ENCODE peak calls at places on chromosome 6, in seven cellular contexts. One of them, this sample, is unnamed.

GRCh38 chr6:147949981-147950622 is 392.5 kb upstream of the SASH1 start:
- DNase-seq in NCI-H446: no peak
- DNase-seq in HuH-7.5: no peak
- DNase-seq in DMS79: no peak
- DNase-seq in iris pigment epithelial cell: peak; percentile 69
- DNase-seq in hypothalamus: no peak
- DNase-seq in stimulated activated CD4-positive, alpha-beta T cell treated with anti-CD3 and anti-CD28 coated beads, Interleukin-15, amount 100 ng/mL, for 1 hour: no peak
- DNase-seq in this sample: peak; percentile 26

GRCh38 chr6:149078383-149078782 is 239.1 kb upstream of the TAB2 start:
- DNase-seq in DMS79: no peak
- DNase-seq in hypothalamus: no peak
- DNase-seq in HuH-7.5: no peak
- DNase-seq in iris pigment epithelial cell: no peak
- DNase-seq in NCI-H446: no peak
- DNase-seq in stimulated activated CD4-positive, alpha-beta T cell treated with anti-CD3 and anti-CD28 coated beads, Interleukin-15, amount 100 ng/mL, for 1 hour: no peak
- DNase-seq in this sample: no peak

GRCh38 chr6:34128045-34128444 is 17.8 kb downstream of the GRM4 start:
- DNase-seq in NCI-H446: no peak
- DNase-seq in DMS79: no peak
- DNase-seq in stimulated activated CD4-positive, alpha-beta T cell treated with anti-CD3 and anti-CD28 coated beads, Interleukin-15, amount 100 ng/mL, for 1 hour: no peak
- DNase-seq in HuH-7.5: no peak
- DNase-seq in iris pigment epithelial cell: no peak
- DNase-seq in hypothalamus: no peak
- DNase-seq in this sample: no peak

GRCh38 chr6:53916804-53917463 is 122.1 kb downstream of the LRRC1 start:
- DNase-seq in DMS79: no peak
- DNase-seq in stimulated activated CD4-positive, alpha-beta T cell treated with anti-CD3 and anti-CD28 coated beads, Interleukin-15, amount 100 ng/mL, for 1 hour: no peak
- DNase-seq in NCI-H446: no peak
- DNase-seq in hypothalamus: peak; percentile 10
- DNase-seq in iris pigment epithelial cell: no peak
- DNase-seq in HuH-7.5: no peak
- DNase-seq in this sample: no peak

GRCh38 chr6:29964553-29964903 is 22.2 kb downstream of the HLA-A start:
- DNase-seq in stimulated activated CD4-positive, alpha-beta T cell treated with anti-CD3 and anti-CD28 coated beads, Interleukin-15, amount 100 ng/mL, for 1 hour: no peak
- DNase-seq in HuH-7.5: no peak
- DNase-seq in DMS79: no peak
- DNase-seq in iris pigment epithelial cell: no peak
- DNase-seq in hypothalamus: no peak
- DNase-seq in NCI-H446: peak; percentile 12
- DNase-seq in this sample: no peak

GRCh38 chr6:36788768-36789167 is 50.5 kb downstream of the CPNE5 start:
- DNase-seq in hypothalamus: no peak
- DNase-seq in DMS79: no peak
- DNase-seq in iris pigment epithelial cell: no peak
- DNase-seq in NCI-H446: no peak
- DNase-seq in HuH-7.5: no peak
- DNase-seq in stimulated activated CD4-positive, alpha-beta T cell treated with anti-CD3 and anti-CD28 coated beads, Interleukin-15, amount 100 ng/mL, for 1 hour: no peak
- DNase-seq in this sample: no peak

GRCh38 chr6:104887350-104887749 is 27.6 kb upstream of the HACE1 start:
- DNase-seq in iris pigment epithelial cell: peak; percentile 24
- DNase-seq in HuH-7.5: peak; percentile 15
- DNase-seq in DMS79: no peak
- DNase-seq in stimulated activated CD4-positive, alpha-beta T cell treated with anti-CD3 and anti-CD28 coated beads, Interleukin-15, amount 100 ng/mL, for 1 hour: no peak
- DNase-seq in hypothalamus: no peak
- DNase-seq in NCI-H446: no peak
- DNase-seq in this sample: peak; percentile 50

GRCh38 chr6:34236423-34237315 is at the start of gene HMGA1:
- DNase-seq in hypothalamus: peak; percentile 83
- DNase-seq in stimulated activated CD4-positive, alpha-beta T cell treated with anti-CD3 and anti-CD28 coated beads, Interleukin-15, amount 100 ng/mL, for 1 hour: peak; percentile 92
- DNase-seq in DMS79: peak; percentile 65
- DNase-seq in NCI-H446: peak; percentile 96
- DNase-seq in HuH-7.5: peak; percentile 95
- DNase-seq in iris pigment epithelial cell: peak; percentile 84
- DNase-seq in this sample: peak; percentile 91

GRCh38 chr6:91181416-91181815 is 594.5 kb upstream of the MAP3K7 start:
- DNase-seq in NCI-H446: no peak
- DNase-seq in stimulated activated CD4-positive, alpha-beta T cell treated with anti-CD3 and anti-CD28 coated beads, Interleukin-15, amount 100 ng/mL, for 1 hour: no peak
- DNase-seq in DMS79: no peak
- DNase-seq in hypothalamus: no peak
- DNase-seq in HuH-7.5: no peak
- DNase-seq in iris pigment epithelial cell: no peak
- DNase-seq in this sample: no peak

GRCh38 chr6:145148392-145149175 is 586.7 kb downstream of the EPM2A start:
- DNase-seq in DMS79: no peak
- DNase-seq in stimulated activated CD4-positive, alpha-beta T cell treated with anti-CD3 and anti-CD28 coated beads, Interleukin-15, amount 100 ng/mL, for 1 hour: no peak
- DNase-seq in HuH-7.5: no peak
- DNase-seq in iris pigment epithelial cell: peak; percentile 73
- DNase-seq in NCI-H446: no peak
- DNase-seq in hypothalamus: no peak
- DNase-seq in this sample: peak; percentile 74

GRCh38 chr6:168165373-168165772 is 86.4 kb upstream of the FRMD1 start:
- DNase-seq in DMS79: no peak
- DNase-seq in stimulated activated CD4-positive, alpha-beta T cell treated with anti-CD3 and anti-CD28 coated beads, Interleukin-15, amount 100 ng/mL, for 1 hour: no peak
- DNase-seq in iris pigment epithelial cell: no peak
- DNase-seq in hypothalamus: no peak
- DNase-seq in HuH-7.5: no peak
- DNase-seq in NCI-H446: no peak
- DNase-seq in this sample: no peak

GRCh38 chr6:106444777-106445507 is 84.4 kb downstream of the CRYBG1 start:
- DNase-seq in DMS79: peak; percentile 19
- DNase-seq in iris pigment epithelial cell: peak; percentile 65
- DNase-seq in HuH-7.5: peak; percentile 44
- DNase-seq in hypothalamus: no peak
- DNase-seq in stimulated activated CD4-positive, alpha-beta T cell treated with anti-CD3 and anti-CD28 coated beads, Interleukin-15, amount 100 ng/mL, for 1 hour: no peak
- DNase-seq in NCI-H446: peak; percentile 58
- DNase-seq in this sample: peak; percentile 73

GRCh38 chr6:157667211-157668033 is 155.6 kb upstream of the SNX9 start:
- DNase-seq in hypothalamus: peak; percentile 56
- DNase-seq in NCI-H446: peak; percentile 70
- DNase-seq in DMS79: peak; percentile 27
- DNase-seq in HuH-7.5: peak; percentile 89
- DNase-seq in stimulated activated CD4-positive, alpha-beta T cell treated with anti-CD3 and anti-CD28 coated beads, Interleukin-15, amount 100 ng/mL, for 1 hour: no peak
- DNase-seq in iris pigment epithelial cell: peak; percentile 59
- DNase-seq in this sample: peak; percentile 70

GRCh38 chr6:158713469-158713868 is 63.6 kb downstream of the SYTL3 start:
- DNase-seq in iris pigment epithelial cell: no peak
- DNase-seq in DMS79: no peak
- DNase-seq in HuH-7.5: no peak
- DNase-seq in hypothalamus: no peak
- DNase-seq in stimulated activated CD4-positive, alpha-beta T cell treated with anti-CD3 and anti-CD28 coated beads, Interleukin-15, amount 100 ng/mL, for 1 hour: no peak
- DNase-seq in NCI-H446: no peak
- DNase-seq in this sample: no peak

GRCh38 chr6:126640921-126641320 is 301.0 kb downstream of the CENPW start:
- DNase-seq in DMS79: no peak
- DNase-seq in hypothalamus: no peak
- DNase-seq in NCI-H446: no peak
- DNase-seq in HuH-7.5: no peak
- DNase-seq in stimulated activated CD4-positive, alpha-beta T cell treated with anti-CD3 and anti-CD28 coated beads, Interleukin-15, amount 100 ng/mL, for 1 hour: no peak
- DNase-seq in iris pigment epithelial cell: no peak
- DNase-seq in this sample: no peak

GRCh38 chr6:138226701-138227315 is 8.5 kb upstream of the PBOV1 start:
- DNase-seq in iris pigment epithelial cell: no peak
- DNase-seq in stimulated activated CD4-positive, alpha-beta T cell treated with anti-CD3 and anti-CD28 coated beads, Interleukin-15, amount 100 ng/mL, for 1 hour: no peak
- DNase-seq in HuH-7.5: no peak
- DNase-seq in NCI-H446: no peak
- DNase-seq in hypothalamus: no peak
- DNase-seq in DMS79: peak; percentile 39
- DNase-seq in this sample: no peak

GRCh38 chr6:140050232-140050995 is 676.0 kb upstream of the CITED2 start:
- DNase-seq in DMS79: no peak
- DNase-seq in NCI-H446: no peak
- DNase-seq in stimulated activated CD4-positive, alpha-beta T cell treated with anti-CD3 and anti-CD28 coated beads, Interleukin-15, amount 100 ng/mL, for 1 hour: no peak
- DNase-seq in HuH-7.5: no peak
- DNase-seq in iris pigment epithelial cell: peak; percentile 70
- DNase-seq in hypothalamus: no peak
- DNase-seq in this sample: peak; percentile 97

GRCh38 chr6:30884521-30885480 is 482 bp downstream of the DDR1 start:
- DNase-seq in HuH-7.5: no peak
- DNase-seq in NCI-H446: peak; percentile 33
- DNase-seq in hypothalamus: peak; percentile 68
- DNase-seq in iris pigment epithelial cell: peak; percentile 44
- DNase-seq in DMS79: no peak
- DNase-seq in stimulated activated CD4-positive, alpha-beta T cell treated with anti-CD3 and anti-CD28 coated beads, Interleukin-15, amount 100 ng/mL, for 1 hour: no peak
- DNase-seq in this sample: peak; percentile 36

GRCh38 chr6:52286798-52287432 is 2.4 kb upstream of the MCM3 start:
- DNase-seq in DMS79: peak; percentile 45
- DNase-seq in NCI-H446: peak; percentile 69
- DNase-seq in iris pigment epithelial cell: peak; percentile 76
- DNase-seq in hypothalamus: peak; percentile 72
- DNase-seq in HuH-7.5: no peak
- DNase-seq in stimulated activated CD4-positive, alpha-beta T cell treated with anti-CD3 and anti-CD28 coated beads, Interleukin-15, amount 100 ng/mL, for 1 hour: peak; percentile 31
- DNase-seq in this sample: peak; percentile 79

GRCh38 chr6:63395388-63395787 is 75.6 kb upstream of the LGSN start:
- DNase-seq in NCI-H446: no peak
- DNase-seq in DMS79: no peak
- DNase-seq in HuH-7.5: no peak
- DNase-seq in hypothalamus: no peak
- DNase-seq in iris pigment epithelial cell: no peak
- DNase-seq in stimulated activated CD4-positive, alpha-beta T cell treated with anti-CD3 and anti-CD28 coated beads, Interleukin-15, amount 100 ng/mL, for 1 hour: no peak
- DNase-seq in this sample: no peak

GRCh38 chr6:47203968-47204611 is 105.6 kb downstream of the TNFRSF21 start:
- DNase-seq in hypothalamus: no peak
- DNase-seq in stimulated activated CD4-positive, alpha-beta T cell treated with anti-CD3 and anti-CD28 coated beads, Interleukin-15, amount 100 ng/mL, for 1 hour: no peak
- DNase-seq in NCI-H446: no peak
- DNase-seq in HuH-7.5: no peak
- DNase-seq in DMS79: no peak
- DNase-seq in iris pigment epithelial cell: no peak
- DNase-seq in this sample: no peak

GRCh38 chr6:40349566-40350192 is 237.5 kb downstream of the LRFN2 start:
- DNase-seq in NCI-H446: peak; percentile 91
- DNase-seq in hypothalamus: no peak
- DNase-seq in DMS79: no peak
- DNase-seq in stimulated activated CD4-positive, alpha-beta T cell treated with anti-CD3 and anti-CD28 coated beads, Interleukin-15, amount 100 ng/mL, for 1 hour: no peak
- DNase-seq in HuH-7.5: no peak
- DNase-seq in iris pigment epithelial cell: no peak
- DNase-seq in this sample: no peak

GRCh38 chr6:32176476-32177181 is 745 bp upstream of the AGPAT1 start:
- DNase-seq in NCI-H446: no peak
- DNase-seq in HuH-7.5: no peak
- DNase-seq in DMS79: peak; percentile 76
- DNase-seq in hypothalamus: no peak
- DNase-seq in iris pigment epithelial cell: peak; percentile 82
- DNase-seq in stimulated activated CD4-positive, alpha-beta T cell treated with anti-CD3 and anti-CD28 coated beads, Interleukin-15, amount 100 ng/mL, for 1 hour: no peak
- DNase-seq in this sample: peak; percentile 84

GRCh38 chr6:7680393-7681075 is 45.4 kb upstream of the BMP6 start:
- DNase-seq in HuH-7.5: no peak
- DNase-seq in stimulated activated CD4-positive, alpha-beta T cell treated with anti-CD3 and anti-CD28 coated beads, Interleukin-15, amount 100 ng/mL, for 1 hour: no peak
- DNase-seq in NCI-H446: no peak
- DNase-seq in iris pigment epithelial cell: no peak
- DNase-seq in hypothalamus: no peak
- DNase-seq in DMS79: no peak
- DNase-seq in this sample: no peak

GRCh38 chr6:143232849-143233248 is 172.2 kb downstream of the AIG1 start:
- DNase-seq in DMS79: no peak
- DNase-seq in hypothalamus: peak; percentile 13
- DNase-seq in HuH-7.5: peak; percentile 41
- DNase-seq in iris pigment epithelial cell: peak; percentile 21
- DNase-seq in stimulated activated CD4-positive, alpha-beta T cell treated with anti-CD3 and anti-CD28 coated beads, Interleukin-15, amount 100 ng/mL, for 1 hour: no peak
- DNase-seq in NCI-H446: peak; percentile 55
- DNase-seq in this sample: peak; percentile 37

GRCh38 chr6:160344281-160344680 is 3.9 kb upstream of the SLC22A3 start:
- DNase-seq in hypothalamus: no peak
- DNase-seq in NCI-H446: no peak
- DNase-seq in iris pigment epithelial cell: no peak
- DNase-seq in DMS79: no peak
- DNase-seq in HuH-7.5: no peak
- DNase-seq in stimulated activated CD4-positive, alpha-beta T cell treated with anti-CD3 and anti-CD28 coated beads, Interleukin-15, amount 100 ng/mL, for 1 hour: no peak
- DNase-seq in this sample: no peak

This sample was measured in mesenchymal stem cell.